ENCODE peak calls at places on chromosomes 7 and 10, in six cellular contexts. U is aorta; X is activated CD4-positive, alpha-beta memory T cell treated with anti-CD3 and anti-CD28 coated beads for 36 hours; J is hypothalamus; F is effector memory CD8-positive, alpha-beta T cell; W is activated CD8-positive, alpha-beta memory T cell treated with anti-CD3 and anti-CD28 coated beads for 24 hours. A is an unnamed sample.
A peak's percentile ranks its signal among the peaks of the same experiment; 100 is the strongest.

GRCh38 chr7:34165466-34165865 is 260.1 kb downstream of the BMPER start:
- DNase-seq in U (no peak), X (no peak), J (no peak), F (no peak), W (no peak), A (no peak)

GRCh38 chr10:117541405-117541908 is 1.1 kb upstream of the EMX2 start:
- DNase-seq in U (no peak), X (no peak), J (no peak), F (no peak), W (no peak), A (no peak)

GRCh38 chr10:133123746-133124356 is 36.1 kb downstream of the ADGRA1 start:
- DNase-seq in U (peak; percentile 31), X (no peak), J (no peak), F (no peak), W (no peak), A (no peak)

GRCh38 chr10:18424200-18424599 is 227.2 kb downstream of the NSUN6 start:
- DNase-seq in U (no peak), X (no peak), J (no peak), F (no peak), W (no peak), A (no peak)

GRCh38 chr10:1120761-1121160 is 64.6 kb downstream of the WDR37 start:
- DNase-seq in U (no peak), X (no peak), J (no peak), F (no peak), W (no peak), A (no peak)

GRCh38 chr7:104793066-104793465 is 220.9 kb upstream of the KMT2E start:
- DNase-seq in U (no peak), X (no peak), J (no peak), F (no peak), W (no peak), A (no peak)

GRCh38 chr7:49852619-49853462 is 79.4 kb downstream of the VWC2 start:
- DNase-seq in U (no peak), X (peak; percentile 24), J (peak; percentile 5), F (no peak), W (no peak), A (peak; percentile 47)

GRCh38 chr10:102540023-102540422 is 36.3 kb downstream of the SUFU start:
- DNase-seq in U (no peak), X (peak; percentile 23), J (no peak), F (no peak), W (no peak), A (no peak)

GRCh38 chr10:94777886-94778458 is 15.5 kb downstream of the CYP2C19 start:
- DNase-seq in U (no peak), X (no peak), J (no peak), F (no peak), W (no peak), A (no peak)

GRCh38 chr7:20330797-20331230 is at the start of gene ITGB8:
- DNase-seq in U (no peak), X (no peak), J (no peak), F (no peak), W (no peak), A (peak; percentile 90)

GRCh38 chr10:47058961-47059391 is 147.7 kb downstream of the PTPN20 start:
- DNase-seq in U (no peak), X (no peak), J (no peak), F (no peak), W (peak; percentile 41), A (no peak)

GRCh38 chr7:23658831-23659427 is 21.1 kb upstream of the FAM221A start:
- DNase-seq in U (no peak), X (no peak), J (no peak), F (no peak), W (no peak), A (no peak)

GRCh38 chr7:27433581-27433980 is 191.0 kb downstream of the EVX1 start:
- DNase-seq in U (no peak), X (no peak), J (no peak), F (no peak), W (no peak), A (no peak)

GRCh38 chr10:62384057-62384446 is 9.9 kb downstream of the ZNF365 start:
- DNase-seq in U (no peak), X (peak; percentile 73), J (no peak), F (peak; percentile 63), W (no peak), A (no peak)

GRCh38 chr10:13767721-13768178 is 181.0 kb downstream of the PRPF18 start:
- DNase-seq in U (no peak), X (no peak), J (no peak), F (no peak), W (peak; percentile 38), A (no peak)

GRCh38 chr7:66921396-66921917 is 432 bp downstream of the TMEM248 start:
- DNase-seq in U (peak; percentile 59), X (peak; percentile 24), J (no peak), F (peak; percentile 6), W (peak; percentile 69), A (no peak)

GRCh38 chr7:7620644-7621210 is 19.8 kb upstream of the UMAD1 start:
- DNase-seq in U (no peak), X (no peak), J (no peak), F (no peak), W (no peak), A (no peak)

GRCh38 chr7:129073738-129074137 is 18.8 kb upstream of the TNPO3 start:
- DNase-seq in U (no peak), X (no peak), J (no peak), F (no peak), W (no peak), A (no peak)

GRCh38 chr10:11197266-11197712 is 179.6 kb downstream of the CELF2 start:
- DNase-seq in U (peak; percentile 74), X (no peak), J (no peak), F (no peak), W (no peak), A (peak; percentile 79)

GRCh38 chr10:97532935-97533671 is 34.4 kb downstream of the UBTD1 start:
- DNase-seq in U (no peak), X (no peak), J (peak; percentile 23), F (no peak), W (no peak), A (no peak)

GRCh38 chr7:55172881-55173609 is 154.2 kb downstream of the EGFR start:
- DNase-seq in U (no peak), X (no peak), J (no peak), F (no peak), W (peak; percentile 19), A (peak; percentile 58)

GRCh38 chr10:88458209-88458608 is 124.9 kb downstream of the RNLS start:
- DNase-seq in U (no peak), X (no peak), J (no peak), F (no peak), W (no peak), A (no peak)

GRCh38 chr10:115525141-115525540 is 432.0 kb downstream of the ATRNL1 start:
- DNase-seq in U (no peak), X (no peak), J (no peak), F (no peak), W (no peak), A (no peak)

GRCh38 chr7:66771795-66772194 is 31.3 kb downstream of the RABGEF1 start:
- DNase-seq in U (no peak), X (no peak), J (no peak), F (no peak), W (no peak), A (no peak)

GRCh38 chr10:11670311-11670825 is 58.9 kb upstream of the USP6NL start:
- DNase-seq in U (no peak), X (no peak), J (no peak), F (no peak), W (no peak), A (no peak)

GRCh38 chr10:121608669-121609190 is 10.5 kb upstream of the FGFR2 start:
- DNase-seq in U (no peak), X (peak; percentile 49), J (peak; percentile 36), F (no peak), W (peak; percentile 62), A (peak; percentile 59)

GRCh38 chr10:43024942-43025700 is 51.7 kb upstream of the RET start:
- DNase-seq in U (no peak), X (no peak), J (no peak), F (no peak), W (no peak), A (no peak)

GRCh38 chr7:151187409-151188251 is 580 bp upstream of the ASB10 start:
- DNase-seq in U (no peak), X (no peak), J (no peak), F (no peak), W (no peak), A (peak; percentile 66)

GRCh38 chr7:388023-388355 is 98.0 kb downstream of the FOXL3 start:
- DNase-seq in U (no peak), X (peak; percentile 2), J (no peak), F (no peak), W (no peak), A (no peak)

GRCh38 chr10:11148638-11149037 is 131.0 kb downstream of the CELF2 start:
- DNase-seq in U (no peak), X (no peak), J (no peak), F (no peak), W (no peak), A (no peak)

GRCh38 chr10:8233832-8234259 is 179.4 kb downstream of the GATA3 start:
- DNase-seq in U (no peak), X (no peak), J (no peak), F (no peak), W (no peak), A (no peak)

GRCh38 chr7:35253680-35254495 is at the start of gene TBX20:
- DNase-seq in U (peak; percentile 61), X (peak; percentile 44), J (no peak), F (no peak), W (peak; percentile 62), A (peak; percentile 30)

A was measured in upper lobe of left lung.